ENCODE peak calls at places on chromosome 18, in nine cellular contexts. One of them, this sample, is unnamed.

GRCh38 chr18:47485221-47485797 is 233.8 kb upstream of the SKOR2 start:
- DNase-seq in upper lobe of right lung: no peak
- DNase-seq in transverse colon: no peak
- DNase-seq in coronary artery: peak
- DNase-seq in A549: no peak
- DNase-seq in ovary: no peak
- DNase-seq in kidney: no peak
- DNase-seq in neuronal stem cell: no peak
- DNase-seq in Peyer's patch: no peak
- DNase-seq in this sample: no peak

GRCh38 chr18:26909599-26910290 is 44.2 kb upstream of the AQP4 start:
- DNase-seq in upper lobe of right lung: no peak
- DNase-seq in transverse colon: no peak
- DNase-seq in coronary artery: no peak
- DNase-seq in A549: no peak
- DNase-seq in ovary: no peak
- DNase-seq in kidney: no peak
- DNase-seq in neuronal stem cell: no peak
- DNase-seq in Peyer's patch: no peak
- DNase-seq in this sample: no peak

GRCh38 chr18:25229080-25229479 is 122.9 kb downstream of the ZNF521 start:
- DNase-seq in upper lobe of right lung: no peak
- DNase-seq in transverse colon: no peak
- DNase-seq in coronary artery: no peak
- DNase-seq in A549: no peak
- DNase-seq in ovary: no peak
- DNase-seq in kidney: no peak
- DNase-seq in neuronal stem cell: no peak
- DNase-seq in Peyer's patch: no peak
- DNase-seq in this sample: peak

GRCh38 chr18:50563376-50563775 is 3.5 kb downstream of the MAPK4 start:
- DNase-seq in upper lobe of right lung: no peak
- DNase-seq in transverse colon: no peak
- DNase-seq in coronary artery: no peak
- DNase-seq in A549: no peak
- DNase-seq in ovary: no peak
- DNase-seq in kidney: no peak
- DNase-seq in neuronal stem cell: no peak
- DNase-seq in Peyer's patch: no peak
- DNase-seq in this sample: no peak

GRCh38 chr18:21272016-21272582 is 30.1 kb downstream of the GREB1L start:
- DNase-seq in upper lobe of right lung: no peak
- DNase-seq in transverse colon: no peak
- DNase-seq in coronary artery: no peak
- DNase-seq in A549: no peak
- DNase-seq in ovary: no peak
- DNase-seq in kidney: no peak
- DNase-seq in neuronal stem cell: no peak
- DNase-seq in Peyer's patch: no peak
- DNase-seq in this sample: peak

GRCh38 chr18:79106084-79106483 is 36.9 kb downstream of the ATP9B start:
- DNase-seq in upper lobe of right lung: no peak
- DNase-seq in transverse colon: no peak
- DNase-seq in coronary artery: no peak
- DNase-seq in A549: no peak
- DNase-seq in ovary: no peak
- DNase-seq in kidney: no peak
- DNase-seq in neuronal stem cell: no peak
- DNase-seq in Peyer's patch: no peak
- DNase-seq in this sample: no peak

GRCh38 chr18:41881285-41881684 is 73.7 kb upstream of the PIK3C3 start:
- DNase-seq in upper lobe of right lung: no peak
- DNase-seq in transverse colon: no peak
- DNase-seq in coronary artery: no peak
- DNase-seq in A549: no peak
- DNase-seq in ovary: no peak
- DNase-seq in kidney: no peak
- DNase-seq in neuronal stem cell: no peak
- DNase-seq in Peyer's patch: no peak
- DNase-seq in this sample: no peak

GRCh38 chr18:60322591-60322990 is 50.0 kb downstream of the MC4R start:
- DNase-seq in upper lobe of right lung: no peak
- DNase-seq in transverse colon: no peak
- DNase-seq in coronary artery: no peak
- DNase-seq in A549: no peak
- DNase-seq in ovary: no peak
- DNase-seq in kidney: no peak
- DNase-seq in neuronal stem cell: no peak
- DNase-seq in Peyer's patch: no peak
- DNase-seq in this sample: no peak

GRCh38 chr18:24837065-24837464 is 376.6 kb downstream of the HRH4 start:
- DNase-seq in upper lobe of right lung: no peak
- DNase-seq in transverse colon: no peak
- DNase-seq in coronary artery: no peak
- DNase-seq in A549: no peak
- DNase-seq in ovary: no peak
- DNase-seq in kidney: no peak
- DNase-seq in neuronal stem cell: no peak
- DNase-seq in Peyer's patch: no peak
- DNase-seq in this sample: no peak

GRCh38 chr18:79917351-79918088 is 33.9 kb downstream of the SLC66A2 start:
- DNase-seq in upper lobe of right lung: peak
- DNase-seq in transverse colon: no peak
- DNase-seq in coronary artery: peak
- DNase-seq in A549: no peak
- DNase-seq in ovary: no peak
- DNase-seq in kidney: peak
- DNase-seq in neuronal stem cell: no peak
- DNase-seq in Peyer's patch: peak
- DNase-seq in this sample: no peak

GRCh38 chr18:43422483-43422882 is 145.2 kb upstream of the SYT4 start:
- DNase-seq in upper lobe of right lung: no peak
- DNase-seq in transverse colon: no peak
- DNase-seq in coronary artery: no peak
- DNase-seq in A549: no peak
- DNase-seq in ovary: no peak
- DNase-seq in kidney: no peak
- DNase-seq in neuronal stem cell: no peak
- DNase-seq in Peyer's patch: no peak
- DNase-seq in this sample: no peak

GRCh38 chr18:68417826-68418225 is 297.1 kb downstream of the TMX3 start:
- DNase-seq in upper lobe of right lung: no peak
- DNase-seq in transverse colon: no peak
- DNase-seq in coronary artery: no peak
- DNase-seq in A549: no peak
- DNase-seq in ovary: no peak
- DNase-seq in kidney: no peak
- DNase-seq in neuronal stem cell: no peak
- DNase-seq in Peyer's patch: no peak
- DNase-seq in this sample: no peak

GRCh38 chr18:54127759-54128378 is 96.6 kb downstream of the MBD2 start:
- DNase-seq in upper lobe of right lung: no peak
- DNase-seq in transverse colon: no peak
- DNase-seq in coronary artery: no peak
- DNase-seq in A549: peak
- DNase-seq in ovary: no peak
- DNase-seq in kidney: no peak
- DNase-seq in neuronal stem cell: peak
- DNase-seq in Peyer's patch: no peak
- DNase-seq in this sample: peak

GRCh38 chr18:5620284-5620683 is 76.5 kb upstream of the EPB41L3 start:
- DNase-seq in upper lobe of right lung: no peak
- DNase-seq in transverse colon: no peak
- DNase-seq in coronary artery: no peak
- DNase-seq in A549: no peak
- DNase-seq in ovary: no peak
- DNase-seq in kidney: no peak
- DNase-seq in neuronal stem cell: no peak
- DNase-seq in Peyer's patch: no peak
- DNase-seq in this sample: no peak

GRCh38 chr18:26549103-26549485 is 741 bp upstream of the KCTD1 start:
- DNase-seq in upper lobe of right lung: peak
- DNase-seq in transverse colon: peak
- DNase-seq in coronary artery: peak
- DNase-seq in A549: no peak
- DNase-seq in ovary: peak
- DNase-seq in kidney: peak
- DNase-seq in neuronal stem cell: peak
- DNase-seq in Peyer's patch: no peak
- DNase-seq in this sample: no peak

GRCh38 chr18:54712315-54712714 is 116.0 kb upstream of the RAB27B start:
- DNase-seq in upper lobe of right lung: no peak
- DNase-seq in transverse colon: peak
- DNase-seq in coronary artery: no peak
- DNase-seq in A549: no peak
- DNase-seq in ovary: no peak
- DNase-seq in kidney: no peak
- DNase-seq in neuronal stem cell: no peak
- DNase-seq in Peyer's patch: peak
- DNase-seq in this sample: no peak

DNA sequence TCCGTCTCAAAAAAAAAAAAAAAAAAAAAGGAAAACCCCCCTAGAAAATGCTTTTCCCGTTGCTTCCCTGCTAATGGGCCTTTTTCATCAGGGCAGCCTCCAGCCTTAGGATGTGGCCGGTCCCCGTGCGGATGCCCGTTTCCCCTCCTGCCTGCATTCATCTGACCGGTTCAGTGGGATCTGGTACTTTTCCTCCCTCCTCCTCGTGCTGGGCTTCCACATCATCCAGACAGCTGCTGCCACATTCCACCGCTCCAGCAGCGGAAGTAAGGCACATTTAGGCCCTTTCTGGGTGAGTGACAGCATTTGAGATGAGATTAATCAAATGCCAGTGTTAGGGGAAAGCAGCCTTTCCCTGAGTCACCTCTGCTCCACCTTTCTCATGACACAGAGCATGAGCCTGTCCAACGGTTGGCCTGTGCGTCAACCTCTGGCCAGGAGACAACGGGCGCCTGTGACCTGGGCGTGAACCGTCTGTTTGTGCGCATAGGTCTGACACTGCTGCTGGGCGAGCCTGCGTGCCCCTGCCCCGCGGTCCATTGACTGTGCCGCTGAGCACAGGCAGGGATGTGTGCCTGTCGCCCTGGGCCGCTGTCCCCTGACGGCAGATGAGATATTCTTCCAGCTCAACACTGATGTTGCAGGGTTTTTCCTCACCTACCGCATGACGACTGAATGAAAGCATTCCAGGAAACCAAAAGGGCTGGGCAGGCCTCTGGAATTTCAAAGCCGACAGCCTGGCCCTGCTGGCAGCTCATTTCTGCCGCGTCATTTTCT is 174.0 kb downstream of the TGIF1 start:
- DNase-seq in upper lobe of right lung: peak
- DNase-seq in transverse colon: peak
- DNase-seq in coronary artery: peak
- DNase-seq in A549: peak
- DNase-seq in ovary: peak
- DNase-seq in kidney: peak
- DNase-seq in neuronal stem cell: peak
- DNase-seq in Peyer's patch: peak
- DNase-seq in this sample: no peak
- H3K4me3 ChIP-seq in upper lobe of right lung: no peak
- H3K4me3 ChIP-seq in transverse colon: no peak
- H3K4me3 ChIP-seq in coronary artery: peak
- H3K4me3 ChIP-seq in A549: peak
- H3K4me3 ChIP-seq in ovary: no peak
- H3K4me3 ChIP-seq in kidney: peak
- H3K4me3 ChIP-seq in neuronal stem cell: peak
- H3K4me3 ChIP-seq in Peyer's patch: no peak
- H3K4me3 ChIP-seq in this sample: no peak

DNA sequence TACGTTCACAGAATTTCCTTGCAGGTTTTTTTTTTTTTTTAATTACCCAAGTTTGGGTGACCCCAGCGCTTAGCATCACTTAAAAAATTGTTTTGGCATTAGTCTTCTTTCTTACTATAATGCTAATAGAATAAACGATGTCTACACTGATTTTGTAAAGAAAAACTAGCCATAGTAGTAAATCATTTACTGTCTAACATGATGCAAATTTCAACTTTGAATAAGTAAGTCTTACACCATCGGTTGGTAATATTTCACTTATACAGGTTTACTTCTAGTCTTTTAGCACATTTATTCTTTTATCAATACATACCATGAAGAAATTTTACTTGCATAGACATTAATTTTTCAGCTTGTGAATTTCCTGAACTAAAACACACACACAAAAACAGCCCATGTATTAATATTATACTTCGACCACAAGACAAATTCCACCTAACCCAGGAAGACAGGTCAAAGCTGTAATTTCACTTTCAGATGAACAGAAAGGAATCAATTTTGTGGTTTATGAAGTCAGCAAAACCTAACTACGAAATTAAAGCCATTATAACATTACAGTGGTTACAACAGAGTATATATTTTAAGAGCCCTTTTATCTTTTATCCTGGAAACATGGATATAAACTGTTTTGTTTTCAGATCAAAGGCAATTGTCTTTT is 1.9 kb downstream of the YES1 start:
- DNase-seq in upper lobe of right lung: no peak
- DNase-seq in transverse colon: no peak
- DNase-seq in coronary artery: no peak
- DNase-seq in A549: no peak
- DNase-seq in ovary: no peak
- DNase-seq in kidney: no peak
- DNase-seq in neuronal stem cell: no peak
- DNase-seq in Peyer's patch: no peak
- DNase-seq in this sample: no peak
- H3K4me3 ChIP-seq in upper lobe of right lung: peak
- H3K4me3 ChIP-seq in transverse colon: no peak
- H3K4me3 ChIP-seq in coronary artery: no peak
- H3K4me3 ChIP-seq in A549: peak
- H3K4me3 ChIP-seq in ovary: peak
- H3K4me3 ChIP-seq in kidney: peak
- H3K4me3 ChIP-seq in neuronal stem cell: peak
- H3K4me3 ChIP-seq in Peyer's patch: no peak
- H3K4me3 ChIP-seq in this sample: no peak

GRCh38 chr18:61606068-61606660 is 272.9 kb downstream of the CDH20 start:
- DNase-seq in upper lobe of right lung: no peak
- DNase-seq in transverse colon: no peak
- DNase-seq in coronary artery: no peak
- DNase-seq in A549: no peak
- DNase-seq in ovary: no peak
- DNase-seq in kidney: peak
- DNase-seq in neuronal stem cell: peak
- DNase-seq in Peyer's patch: no peak
- DNase-seq in this sample: no peak
- H3K4me3 ChIP-seq in upper lobe of right lung: peak
- H3K4me3 ChIP-seq in transverse colon: no peak
- H3K4me3 ChIP-seq in coronary artery: peak
- H3K4me3 ChIP-seq in A549: peak
- H3K4me3 ChIP-seq in ovary: no peak
- H3K4me3 ChIP-seq in kidney: peak
- H3K4me3 ChIP-seq in neuronal stem cell: peak
- H3K4me3 ChIP-seq in Peyer's patch: no peak
- H3K4me3 ChIP-seq in this sample: no peak

GRCh38 chr18:63210531-63210930 is 109.0 kb downstream of the BCL2 start:
- DNase-seq in upper lobe of right lung: no peak
- DNase-seq in transverse colon: no peak
- DNase-seq in coronary artery: no peak
- DNase-seq in A549: no peak
- DNase-seq in ovary: no peak
- DNase-seq in kidney: no peak
- DNase-seq in neuronal stem cell: no peak
- DNase-seq in Peyer's patch: no peak
- DNase-seq in this sample: no peak
- H3K4me3 ChIP-seq in upper lobe of right lung: no peak
- H3K4me3 ChIP-seq in transverse colon: no peak
- H3K4me3 ChIP-seq in coronary artery: no peak
- H3K4me3 ChIP-seq in A549: no peak
- H3K4me3 ChIP-seq in ovary: no peak
- H3K4me3 ChIP-seq in kidney: no peak
- H3K4me3 ChIP-seq in neuronal stem cell: no peak
- H3K4me3 ChIP-seq in Peyer's patch: no peak
- H3K4me3 ChIP-seq in this sample: no peak